ENCODE peak calls at places on chromosomes 7 and 10, in six cellular contexts. A is ovary, S is uterus, H is upper lobe of left lung, C is A549, D is transverse colon. V is an unnamed sample.

GRCh38 chr7:151207315-151207714 is 3.0 kb downstream of the H2BK1 start:
- DNase-seq in A (no peak), S (no peak), H (no peak), C (no peak), D (no peak), V (no peak)

GRCh38 chr10:82190432-82191260 is 315.7 kb downstream of the NRG3 start:
- DNase-seq in A (no peak), S (no peak), H (no peak), C (no peak), D (no peak), V (no peak)

GRCh38 chr7:76063114-76063513 is 15.2 kb downstream of the MDH2 start:
- DNase-seq in A (no peak), S (no peak), H (no peak), C (no peak), D (no peak), V (no peak)

GRCh38 chr7:139773372-139773771 is 4.4 kb downstream of the HIPK2 start:
- DNase-seq in A (no peak), S (no peak), H (no peak), C (no peak), D (no peak), V (no peak)

GRCh38 chr7:24462984-24463383 is 110.3 kb upstream of the PALS2 start:
- DNase-seq in A (no peak), S (no peak), H (no peak), C (no peak), D (no peak), V (no peak)

GRCh38 chr7:76294344-76295024 is 8.0 kb upstream of the HSPB1 start:
- DNase-seq in A (peak; percentile 97), S (peak; percentile 98), H (peak; percentile 95), C (peak; percentile 96), D (peak; percentile 96), V (peak; percentile 99)

GRCh38 chr7:128094111-128094570 is 62.9 kb upstream of the LRRC4 start:
- DNase-seq in A (no peak), S (no peak), H (no peak), C (no peak), D (no peak), V (no peak)

GRCh38 chr10:49594594-49594993 is 15.5 kb upstream of the SLC18A3 start:
- DNase-seq in A (peak; percentile 36), S (peak; percentile 28), H (peak; percentile 30), C (peak; percentile 53), D (peak; percentile 24), V (peak; percentile 74)

GRCh38 chr10:121813211-121813812 is 114.5 kb downstream of the ATE1 start:
- DNase-seq in A (no peak), S (no peak), H (no peak), C (peak; percentile 13), D (no peak), V (no peak)

GRCh38 chr7:90973146-90973545 is 291.1 kb upstream of the FZD1 start:
- DNase-seq in A (no peak), S (no peak), H (no peak), C (peak; percentile 8), D (no peak), V (no peak)

GRCh38 chr10:34189830-34190229 is 625.3 kb downstream of the PARD3 start:
- DNase-seq in A (no peak), S (no peak), H (no peak), C (no peak), D (no peak), V (no peak)

GRCh38 chr7:139725077-139725476 is 52.7 kb downstream of the HIPK2 start:
- DNase-seq in A (no peak), S (no peak), H (peak; percentile 21), C (no peak), D (peak; percentile 32), V (no peak)

GRCh38 chr10:96651998-96652431 is 65.2 kb upstream of the TM9SF3 start:
- DNase-seq in A (no peak), S (no peak), H (peak; percentile 61), C (no peak), D (peak; percentile 41), V (peak; percentile 24)

GRCh38 chr7:25950488-25951413 is 201.2 kb upstream of the NFE2L3 start:
- DNase-seq in A (peak; percentile 97), S (peak; percentile 90), H (peak; percentile 96), C (peak; percentile 37), D (peak; percentile 96), V (peak; percentile 98)

GRCh38 chr7:25953859-25954258 is 198.1 kb upstream of the NFE2L3 start:
- DNase-seq in A (no peak), S (no peak), H (no peak), C (no peak), D (no peak), V (no peak)

GRCh38 chr7:25949672-25950487 is 202.1 kb upstream of the NFE2L3 start:
- DNase-seq in A (peak; percentile 30), S (no peak), H (peak; percentile 58), C (no peak), D (peak; percentile 65), V (peak; percentile 61)

GRCh38 chr7:25952277-25953057 is 199.5 kb upstream of the NFE2L3 start:
- DNase-seq in A (no peak), S (no peak), H (no peak), C (no peak), D (no peak), V (no peak)

DNA sequence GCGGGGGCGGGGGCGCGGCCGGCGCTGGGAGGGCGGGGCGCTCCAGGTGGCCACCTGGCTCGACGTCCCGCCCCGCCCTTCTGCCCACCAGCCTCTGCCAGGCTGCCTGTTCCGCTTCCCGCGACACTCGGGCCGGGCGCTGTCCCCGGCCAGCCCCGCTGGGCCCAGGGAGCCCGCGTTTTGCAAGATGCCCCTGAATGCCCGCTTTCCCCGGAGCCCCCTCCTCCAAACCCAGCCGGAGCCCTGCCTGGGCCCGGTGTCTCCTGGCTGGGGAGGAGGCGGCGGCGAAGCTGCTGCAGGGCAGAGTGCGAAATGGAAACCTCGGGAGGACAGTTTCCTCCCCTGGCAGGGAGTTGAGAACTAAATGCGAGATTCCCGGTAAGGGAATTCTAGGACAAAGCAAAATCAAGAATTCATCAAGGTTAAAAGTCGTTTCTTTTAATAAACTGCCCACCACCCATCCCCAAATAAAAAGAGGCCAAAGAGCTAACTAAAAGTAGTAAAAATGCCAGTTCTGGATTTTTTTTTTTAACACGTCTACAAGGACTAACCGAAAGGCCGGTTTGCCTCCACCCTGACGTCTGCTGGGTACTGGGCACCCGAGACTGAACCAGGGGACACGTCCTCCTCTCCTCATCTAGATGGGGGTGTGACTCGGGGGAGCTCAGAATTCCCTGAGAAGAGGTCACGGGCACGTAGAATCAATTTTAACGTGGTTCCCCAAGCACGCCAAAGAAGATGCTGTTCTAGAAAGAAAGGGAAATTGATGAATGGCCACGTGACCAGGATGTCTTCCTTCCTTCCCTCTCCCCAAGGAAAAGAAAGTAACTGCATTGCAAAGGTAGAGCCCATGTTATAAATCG is 200.4 kb upstream of the NFE2L3 start:
- DNase-seq in A (peak; percentile 37), S (no peak), H (no peak), C (no peak), D (no peak), V (peak; percentile 43)
- TF ChIP-seq POLR2A in A (no peak), S (no peak), H (no peak), C (no peak), D (peak; percentile 97), V (peak; percentile 63)

GRCh38 chr10:113438660-113439059 is 114.2 kb upstream of the HABP2 start:
- DNase-seq in A (no peak), S (no peak), H (no peak), C (no peak), D (no peak), V (peak; percentile 10)

GRCh38 chr10:113441871-113442270 is 111.0 kb upstream of the HABP2 start:
- DNase-seq in A (no peak), S (no peak), H (no peak), C (no peak), D (no peak), V (no peak)

GRCh38 chr10:113444766-113445365 is 108.0 kb upstream of the HABP2 start:
- DNase-seq in A (no peak), S (no peak), H (no peak), C (no peak), D (no peak), V (no peak)

GRCh38 chr10:113442340-113442739 is 110.5 kb upstream of the HABP2 start:
- DNase-seq in A (no peak), S (no peak), H (no peak), C (no peak), D (no peak), V (no peak)

DNA sequence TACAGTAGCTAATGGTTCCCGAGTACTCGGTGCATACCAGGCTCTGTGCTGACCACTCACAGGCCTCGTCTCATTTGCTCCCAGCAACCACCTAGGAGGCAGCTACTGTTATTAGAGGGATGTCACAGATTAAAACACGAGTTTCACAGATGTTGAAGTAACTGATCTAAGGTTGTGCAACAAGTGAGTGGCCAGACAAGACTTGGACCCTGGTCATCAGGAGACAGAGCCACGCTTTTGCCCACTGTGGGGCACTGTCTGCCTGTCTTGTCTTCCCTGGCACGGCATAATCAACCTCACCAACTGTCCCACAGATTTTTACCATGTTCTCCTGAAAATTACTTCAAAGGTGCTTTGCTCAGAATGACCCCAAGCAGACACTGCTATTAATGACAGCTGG is 111.6 kb upstream of the HABP2 start:
- DNase-seq in A (peak; percentile 31), S (no peak), H (no peak), C (no peak), D (no peak), V (no peak)
- TF ChIP-seq CTCF in A (no peak), S (no peak), H (no peak), C (no peak), D (no peak), V (peak; percentile 14)

DNA sequence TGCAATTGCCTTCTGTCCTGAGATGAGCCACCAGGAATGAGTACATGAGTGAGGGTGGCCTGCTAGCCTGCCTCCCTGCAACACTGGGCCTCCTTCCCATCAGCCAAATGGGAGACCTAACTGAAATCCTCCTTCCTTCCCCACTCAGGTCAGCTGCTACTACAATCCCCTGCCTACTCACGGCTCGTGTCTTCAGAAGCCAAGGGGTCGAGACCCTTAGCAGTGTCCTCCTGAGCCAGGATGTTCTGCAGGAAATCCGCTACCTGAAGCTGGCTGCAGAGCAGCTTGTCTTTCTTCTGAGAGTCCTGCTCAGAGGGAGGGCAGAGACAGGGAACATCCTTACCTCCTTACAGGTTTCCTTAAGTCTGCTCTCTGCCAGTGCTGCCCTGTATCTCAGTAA is 1.2 kb downstream of the ZWINT start:
- DNase-seq in A (no peak), S (no peak), H (no peak), C (no peak), D (no peak), V (no peak)
- H3K27ac ChIP-seq in A (no peak overlapping the region), S (no peak overlapping the region), H (no peak overlapping the region), C (peak overlapping the region; percentile 86), D (no peak overlapping the region), V (no peak overlapping the region)

DNA sequence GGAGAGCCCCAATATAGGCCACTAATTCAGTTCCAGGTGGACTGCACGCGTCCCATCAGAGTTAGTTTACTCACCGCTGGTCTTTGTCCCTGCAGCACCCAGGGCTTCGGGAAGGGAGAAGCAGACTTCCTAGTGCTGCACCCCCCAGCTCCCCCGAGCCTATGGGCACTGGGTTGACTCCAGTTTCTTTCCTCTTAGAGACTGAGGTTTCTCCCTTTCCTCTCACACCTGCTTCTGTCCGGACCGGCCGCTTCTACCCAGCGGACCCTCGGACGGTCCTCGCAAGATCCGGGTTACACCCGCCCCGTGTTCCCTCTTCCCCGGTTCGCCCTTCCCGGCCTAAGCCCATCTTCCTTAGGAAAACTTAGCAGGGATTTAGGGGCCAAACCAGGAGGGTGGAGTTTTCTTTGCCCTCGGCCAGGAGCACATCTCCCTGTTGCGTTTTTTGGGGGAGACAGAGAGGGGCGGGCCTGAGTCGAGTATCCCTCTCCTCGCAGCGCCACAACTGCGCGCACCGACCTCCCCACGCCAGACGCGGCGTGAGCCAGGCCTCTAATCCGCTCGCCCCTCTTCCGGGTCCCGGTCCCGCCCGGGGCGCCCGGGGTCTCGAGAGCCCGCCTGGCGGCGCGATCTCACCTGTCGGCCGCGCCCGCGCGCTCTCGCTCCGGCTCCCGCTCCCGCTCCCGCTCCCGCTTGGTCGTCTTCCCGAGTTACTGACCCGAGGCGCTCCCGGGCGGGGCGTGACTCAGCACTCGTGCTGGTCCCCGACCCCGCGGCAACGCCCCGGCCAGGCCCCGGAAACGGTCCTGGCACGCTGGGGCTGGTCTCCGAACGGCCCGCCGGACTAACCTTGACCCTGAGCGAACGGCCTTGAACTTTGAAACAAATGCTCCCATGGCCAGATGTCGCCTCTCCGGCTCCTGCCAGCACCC is at the start of gene AIFM2:
- DNase-seq in A (peak; percentile 88), S (peak; percentile 72), H (peak; percentile 89), C (peak; percentile 83), D (peak; percentile 94), V (peak; percentile 91)
- TF ChIP-seq POLR2A in A (peak; percentile 46), S (no peak), H (no peak), C (peak; percentile 29), D (peak; percentile 86), V (peak; percentile 64)

V was measured in adrenal gland.